ENCODE peak calls at places on chromosomes 2 and 18, in nine cellular contexts. M, H, W, E, I, P, U, X and R are unnamed samples.

GRCh38 chr2:204691911-204692510 is 146.7 kb downstream of the PARD3B start:
- DNase-seq in M (peak), H (peak), W (peak), E (no peak), I (peak), P (peak), U (no peak), X (no peak), R (peak)

GRCh38 chr2:197293252-197294007 is 17.1 kb downstream of the ANKRD44 start:
- DNase-seq in M (no peak), H (no peak), W (peak), E (no peak), I (no peak), P (no peak), U (no peak), X (no peak), R (no peak)

GRCh38 chr2:24454258-24454657 is 36.8 kb upstream of the NCOA1 start:
- DNase-seq in M (no peak), H (no peak), W (no peak), E (no peak), I (peak), P (no peak), U (no peak), X (no peak), R (peak)

GRCh38 chr2:149972039-149972438 is 384.5 kb upstream of the MMADHC start:
- DNase-seq in M (no peak), H (no peak), W (no peak), E (no peak), I (no peak), P (no peak), U (no peak), X (no peak), R (no peak)

GRCh38 chr2:218397502-218398436 is 1.9 kb upstream of the CTDSP1 start:
- DNase-seq in M (peak), H (no peak), W (no peak), E (peak), I (peak), P (peak), U (peak), X (no peak), R (peak)

GRCh38 chr18:69787825-69788547 is 159.7 kb downstream of the CD226 start:
- DNase-seq in M (no peak), H (no peak), W (no peak), E (no peak), I (peak), P (no peak), U (no peak), X (no peak), R (no peak)

GRCh38 chr18:78757014-78757413 is 222.6 kb upstream of the SALL3 start:
- DNase-seq in M (no peak), H (no peak), W (no peak), E (no peak), I (no peak), P (no peak), U (peak), X (no peak), R (no peak)

GRCh38 chr18:36534154-36534688 is 236.7 kb downstream of the FHOD3 start:
- DNase-seq in M (no peak), H (no peak), W (no peak), E (no peak), I (no peak), P (no peak), U (no peak), X (no peak), R (no peak)

GRCh38 chr2:127641133-127641532 is 4.8 kb upstream of the GPR17 start:
- DNase-seq in M (no peak), H (no peak), W (no peak), E (no peak), I (no peak), P (no peak), U (no peak), X (no peak), R (no peak)

GRCh38 chr18:8705941-8706544 is 687 bp downstream of the MTCL1 start:
- DNase-seq in M (no peak), H (no peak), W (no peak), E (peak), I (no peak), P (peak), U (no peak), X (no peak), R (peak)

GRCh38 chr18:45370190-45371010 is 244.9 kb upstream of the SLC14A2 start:
- DNase-seq in M (no peak), H (no peak), W (no peak), E (no peak), I (peak), P (no peak), U (no peak), X (peak), R (no peak)